ENCODE peak calls at places on chromosomes 5 and 9, in seven cellular contexts. One of them, this sample, is unnamed.

GRCh38 chr5:88836195-88836838 is 46.7 kb downstream of the MEF2C start:
- DNase-seq in A172: peak; percentile 11
- DNase-seq in choroid plexus epithelial cell: peak; percentile 54
- DNase-seq in non-pigmented ciliary epithelial cell: no peak
- DNase-seq in NCI-H226: peak; percentile 6
- DNase-seq in islet precursor cell: peak; percentile 67
- DNase-seq in CD8-positive, alpha-beta memory T cell: no peak
- DNase-seq in this sample: no peak

GRCh38 chr9:76796296-76796695 is 32.1 kb downstream of the PCA3 start:
- DNase-seq in A172: no peak
- DNase-seq in choroid plexus epithelial cell: no peak
- DNase-seq in non-pigmented ciliary epithelial cell: no peak
- DNase-seq in NCI-H226: no peak
- DNase-seq in islet precursor cell: no peak
- DNase-seq in CD8-positive, alpha-beta memory T cell: no peak
- DNase-seq in this sample: no peak

GRCh38 chr9:129008469-129008965 is 19.6 kb downstream of the SH3GLB2 start:
- DNase-seq in A172: no peak
- DNase-seq in choroid plexus epithelial cell: no peak
- DNase-seq in non-pigmented ciliary epithelial cell: no peak
- DNase-seq in NCI-H226: no peak
- DNase-seq in islet precursor cell: no peak
- DNase-seq in CD8-positive, alpha-beta memory T cell: no peak
- DNase-seq in this sample: no peak

GRCh38 chr9:97412628-97413382 is 909 bp downstream of the TDRD7 start:
- DNase-seq in A172: peak; percentile 19
- DNase-seq in choroid plexus epithelial cell: peak; percentile 20
- DNase-seq in non-pigmented ciliary epithelial cell: no peak
- DNase-seq in NCI-H226: no peak
- DNase-seq in islet precursor cell: no peak
- DNase-seq in CD8-positive, alpha-beta memory T cell: no peak
- DNase-seq in this sample: no peak

GRCh38 chr5:40606077-40606765 is 73.5 kb upstream of the PTGER4 start:
- DNase-seq in A172: no peak
- DNase-seq in choroid plexus epithelial cell: peak; percentile 23
- DNase-seq in non-pigmented ciliary epithelial cell: no peak
- DNase-seq in NCI-H226: no peak
- DNase-seq in islet precursor cell: no peak
- DNase-seq in CD8-positive, alpha-beta memory T cell: no peak
- DNase-seq in this sample: no peak

GRCh38 chr5:61178702-61179101 is 16.4 kb upstream of the SMIM15 start:
- DNase-seq in A172: no peak
- DNase-seq in choroid plexus epithelial cell: no peak
- DNase-seq in non-pigmented ciliary epithelial cell: no peak
- DNase-seq in NCI-H226: no peak
- DNase-seq in islet precursor cell: no peak
- DNase-seq in CD8-positive, alpha-beta memory T cell: no peak
- DNase-seq in this sample: no peak

GRCh38 chr9:26744362-26744965 is 148.1 kb downstream of the CAAP1 start:
- DNase-seq in A172: no peak
- DNase-seq in choroid plexus epithelial cell: peak; percentile 63
- DNase-seq in non-pigmented ciliary epithelial cell: no peak
- DNase-seq in NCI-H226: no peak
- DNase-seq in islet precursor cell: no peak
- DNase-seq in CD8-positive, alpha-beta memory T cell: no peak
- DNase-seq in this sample: peak; percentile 6

GRCh38 chr5:173025651-173026050 is 30.5 kb upstream of the CREBRF start:
- DNase-seq in A172: no peak
- DNase-seq in choroid plexus epithelial cell: no peak
- DNase-seq in non-pigmented ciliary epithelial cell: no peak
- DNase-seq in NCI-H226: no peak
- DNase-seq in islet precursor cell: no peak
- DNase-seq in CD8-positive, alpha-beta memory T cell: no peak
- DNase-seq in this sample: no peak

GRCh38 chr9:133693703-133694529 is 44.2 kb downstream of the SARDH start:
- DNase-seq in A172: no peak
- DNase-seq in choroid plexus epithelial cell: no peak
- DNase-seq in non-pigmented ciliary epithelial cell: no peak
- DNase-seq in NCI-H226: no peak
- DNase-seq in islet precursor cell: no peak
- DNase-seq in CD8-positive, alpha-beta memory T cell: no peak
- DNase-seq in this sample: no peak

GRCh38 chr9:81622471-81623245 is 66.7 kb downstream of the TLE1 start:
- DNase-seq in A172: no peak
- DNase-seq in choroid plexus epithelial cell: no peak
- DNase-seq in non-pigmented ciliary epithelial cell: no peak
- DNase-seq in NCI-H226: no peak
- DNase-seq in islet precursor cell: no peak
- DNase-seq in CD8-positive, alpha-beta memory T cell: no peak
- DNase-seq in this sample: no peak

This sample was measured in HS-5.